ENCODE peak calls at places on chromosome 4, in six cellular contexts. U, S, L, A, V and B are unnamed samples.

GRCh38 chr4:6782147-6782845 is at the start of gene KIAA0232:
- DNase-seq in U (peak), S (peak), L (peak), A (peak), V (peak), B (peak)

GRCh38 chr4:112521123-112522116 is 5.4 kb upstream of the NEUROG2 start:
- DNase-seq in U (no peak), S (no peak), L (no peak), A (no peak), V (no peak), B (no peak)

GRCh38 chr4:153781280-153781679 is 7.6 kb downstream of the SFRP2 start:
- DNase-seq in U (no peak), S (no peak), L (no peak), A (no peak), V (no peak), B (no peak)

GRCh38 chr4:182231503-182231902 is 11.7 kb upstream of the TENM3 start:
- DNase-seq in U (no peak), S (no peak), L (no peak), A (no peak), V (no peak), B (no peak)

GRCh38 chr4:13535118-13535517 is 9.2 kb downstream of the NKX3-2 start:
- DNase-seq in U (no peak), S (peak), L (no peak), A (no peak), V (no peak), B (no peak)

GRCh38 chr4:72909461-72909860 is 160.1 kb downstream of the COX18 start:
- DNase-seq in U (no peak), S (no peak), L (no peak), A (peak), V (no peak), B (peak)

GRCh38 chr4:146458594-146458993 is 63.1 kb downstream of the SLC10A7 start:
- DNase-seq in U (no peak), S (no peak), L (no peak), A (no peak), V (no peak), B (no peak)

GRCh38 chr4:189087981-189088380 is 852.7 kb upstream of the FRG1 start:
- DNase-seq in U (no peak), S (no peak), L (no peak), A (no peak), V (no peak), B (no peak)

GRCh38 chr4:136643416-136643815 is 888.9 kb downstream of the PCDH18 start:
- DNase-seq in U (no peak), S (no peak), L (no peak), A (no peak), V (no peak), B (no peak)

GRCh38 chr4:38114435-38114834 is 154.2 kb downstream of the PTTG2 start:
- DNase-seq in U (no peak), S (no peak), L (no peak), A (no peak), V (no peak), B (no peak)

GRCh38 chr4:25676221-25676620 is 20.6 kb downstream of the SLC34A2 start:
- DNase-seq in U (no peak), S (no peak), L (no peak), A (no peak), V (no peak), B (no peak)

GRCh38 chr4:163949976-163950601 is 455.6 kb downstream of the TMA16 start:
- DNase-seq in U (no peak), S (peak), L (no peak), A (no peak), V (no peak), B (no peak)

GRCh38 chr4:5750052-5750950 is 39.3 kb downstream of the EVC start:
- DNase-seq in U (no peak), S (peak), L (no peak), A (no peak), V (peak), B (no peak)

GRCh38 chr4:37715889-37716402 is 29.8 kb upstream of the RELL1 start:
- DNase-seq in U (peak), S (no peak), L (no peak), A (no peak), V (no peak), B (no peak)

GRCh38 chr4:189261475-189261874 is 679.2 kb upstream of the FRG1 start:
- DNase-seq in U (no peak), S (no peak), L (no peak), A (no peak), V (no peak), B (no peak)

GRCh38 chr4:96035727-96036126 is 195.8 kb downstream of the PDHA2 start:
- DNase-seq in U (no peak), S (no peak), L (no peak), A (no peak), V (no peak), B (no peak)

GRCh38 chr4:30863031-30863430 is 142.9 kb downstream of the PCDH7 start:
- DNase-seq in U (no peak), S (no peak), L (no peak), A (no peak), V (no peak), B (no peak)

GRCh38 chr4:184386271-184386781 is 88.0 kb downstream of the IRF2 start:
- DNase-seq in U (no peak), S (no peak), L (no peak), A (peak), V (no peak), B (no peak)

GRCh38 chr4:98516042-98516440 is 142.4 kb downstream of the TSPAN5 start:
- DNase-seq in U (no peak), S (no peak), L (peak), A (no peak), V (no peak), B (no peak)

GRCh38 chr4:83197555-83198235 is 83.2 kb upstream of the PLAC8 start:
- DNase-seq in U (no peak), S (peak), L (no peak), A (no peak), V (no peak), B (no peak)

GRCh38 chr4:53459548-53459947 is 82.1 kb downstream of the FIP1L1 start:
- DNase-seq in U (no peak), S (no peak), L (no peak), A (no peak), V (no peak), B (no peak)

GRCh38 chr4:2799971-2800690 is 7.2 kb downstream of the SH3BP2 start:
- DNase-seq in U (no peak), S (peak), L (no peak), A (no peak), V (peak), B (no peak)

GRCh38 chr4:147830987-147831386 is 99.1 kb downstream of the ARHGAP10 start:
- DNase-seq in U (no peak), S (no peak), L (no peak), A (no peak), V (no peak), B (no peak)

GRCh38 chr4:124940387-124940786 is 227.9 kb upstream of the ANKRD50 start:
- DNase-seq in U (no peak), S (no peak), L (no peak), A (no peak), V (no peak), B (peak)

GRCh38 chr4:108601517-108601916 is 18.9 kb upstream of the RPL34 start:
- DNase-seq in U (no peak), S (no peak), L (no peak), A (no peak), V (no peak), B (no peak)

GRCh38 chr4:186942745-186943606 is 219.3 kb upstream of the FAT1 start:
- DNase-seq in U (no peak), S (peak), L (no peak), A (no peak), V (no peak), B (no peak)

GRCh38 chr4:185872747-185873380 is 60.9 kb upstream of the SORBS2 start:
- DNase-seq in U (no peak), S (no peak), L (no peak), A (no peak), V (no peak), B (no peak)

GRCh38 chr4:74805601-74806000 is 11.3 kb upstream of the BTC start:
- DNase-seq in U (no peak), S (no peak), L (peak), A (no peak), V (no peak), B (no peak)

GRCh38 chr4:5809216-5809776 is 83.6 kb downstream of the CRMP1 start:
- DNase-seq in U (no peak), S (peak), L (no peak), A (no peak), V (no peak), B (no peak)

GRCh38 chr4:8019396-8020365 is 80.0 kb upstream of the AFAP1 start:
- DNase-seq in U (no peak), S (no peak), L (no peak), A (peak), V (no peak), B (no peak)
- TF ChIP-seq EP300 in U (no peak), S (no peak), L (no peak), A (no peak), V (no peak), B (no peak)

DNA sequence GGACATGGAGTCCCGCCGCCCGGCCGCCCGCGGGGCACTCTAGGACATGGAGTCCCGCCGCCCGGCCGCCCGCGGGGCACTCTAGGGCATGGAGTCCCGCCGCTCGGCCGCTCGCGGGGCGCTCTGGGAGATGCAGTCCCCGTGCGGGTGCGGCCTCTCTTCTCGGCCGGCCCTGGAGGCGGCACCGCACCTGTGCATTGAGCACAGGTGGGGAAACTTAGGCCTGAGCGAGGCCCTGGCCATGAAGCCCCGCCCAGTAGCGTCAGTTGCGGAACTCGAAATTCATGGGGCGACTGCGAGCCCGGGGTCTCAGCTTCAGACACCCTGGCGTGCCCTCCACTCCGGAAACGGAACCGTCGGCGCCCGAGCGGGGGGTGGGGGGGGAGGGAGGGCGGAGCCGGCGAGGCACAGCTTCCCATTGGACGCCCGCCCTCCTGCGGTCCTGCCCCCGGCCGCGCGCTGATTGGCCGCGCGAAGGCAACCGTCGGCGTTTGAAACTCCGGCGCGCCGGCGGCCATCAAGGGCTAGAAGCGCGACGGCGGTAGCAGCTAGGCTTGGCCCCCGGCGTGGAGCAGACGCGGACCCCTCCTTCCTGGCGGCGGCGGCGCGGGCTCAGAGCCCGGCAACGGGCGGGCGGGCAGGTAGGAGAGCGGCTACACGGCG is at the start of the genes TACC3 and TMEM129:
- DNase-seq in U (peak), S (peak), L (peak), A (peak), V (peak), B (peak)
- TF ChIP-seq POLR2A in U (no peak), S (peak), L (peak), A (no peak), V (no peak), B (peak)

GRCh38 chr4:88443486-88443885 is 13.4 kb upstream of the HERC5 start:
- DNase-seq in U (no peak), S (no peak), L (no peak), A (no peak), V (no peak), B (no peak)

GRCh38 chr4:88440146-88440545 is 16.8 kb upstream of the HERC5 start:
- DNase-seq in U (no peak), S (no peak), L (no peak), A (no peak), V (no peak), B (no peak)

GRCh38 chr4:88442636-88443260 is 14.2 kb upstream of the HERC5 start:
- DNase-seq in U (no peak), S (no peak), L (no peak), A (no peak), V (no peak), B (no peak)

GRCh38 chr4:88441696-88442095 is 15.2 kb upstream of the HERC5 start:
- DNase-seq in U (no peak), S (no peak), L (no peak), A (no peak), V (no peak), B (no peak)

GRCh38 chr4:88439161-88439760 is 17.7 kb upstream of the HERC5 start:
- DNase-seq in U (no peak), S (no peak), L (no peak), A (no peak), V (no peak), B (no peak)
- TF ChIP-seq EP300 in U (no peak), S (no peak), L (no peak), A (no peak), V (no peak), B (no peak)

GRCh38 chr4:22884157-22884556 is 191.4 kb downstream of the GBA3 start:
- DNase-seq in U (no peak), S (no peak), L (no peak), A (no peak), V (no peak), B (no peak)
- TF ChIP-seq POLR2A in U (no peak), S (no peak), L (no peak), A (no peak), V (no peak), B (no peak)

DNA sequence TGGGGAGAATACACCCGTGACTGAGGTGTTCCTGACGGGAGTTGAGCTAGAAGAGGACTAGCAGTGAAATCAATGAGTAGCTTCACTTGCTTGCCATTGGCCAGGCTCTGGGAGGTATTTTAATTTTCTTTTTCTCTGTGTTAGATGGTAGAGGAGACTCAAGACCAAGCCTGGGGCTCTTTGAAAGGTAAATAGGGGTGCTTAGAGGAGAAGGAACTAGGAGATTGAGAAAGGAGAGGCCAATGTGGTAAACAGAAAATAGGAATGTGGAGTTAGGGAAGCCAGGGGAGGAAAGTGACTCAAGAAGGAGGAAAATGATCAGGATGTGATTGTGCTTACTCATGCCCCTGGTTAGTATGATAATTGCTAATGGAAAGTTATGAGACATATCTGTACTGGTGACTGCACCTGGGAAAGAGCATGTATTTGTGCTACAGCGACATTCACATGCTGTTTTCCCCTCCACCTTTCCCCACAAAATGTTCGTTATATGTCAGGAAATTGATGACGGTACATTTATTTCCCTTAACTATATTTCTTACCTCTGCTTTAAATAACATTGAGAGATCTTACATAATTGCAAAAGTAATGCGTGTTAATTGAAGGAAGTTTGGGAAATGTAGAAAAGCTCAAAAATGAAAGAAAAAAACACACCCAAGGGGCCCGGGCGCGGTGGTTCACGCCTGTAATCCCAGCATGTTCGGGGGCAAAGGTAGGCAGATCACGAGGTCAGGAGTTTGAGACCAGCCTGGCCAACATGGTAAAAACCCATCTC is 16.9 kb upstream of the LRBA start:
- DNase-seq in U (peak), S (no peak), L (no peak), A (no peak), V (no peak), B (no peak)
- TF ChIP-seq EP300 in U (peak), S (no peak), L (no peak), A (no peak), V (no peak), B (no peak)

GRCh38 chr4:42136371-42136770 is 16.1 kb downstream of the BEND4 start:
- DNase-seq in U (no peak), S (no peak), L (no peak), A (no peak), V (no peak), B (no peak)

GRCh38 chr4:42133006-42133405 is 19.4 kb downstream of the BEND4 start:
- DNase-seq in U (no peak), S (no peak), L (no peak), A (no peak), V (no peak), B (no peak)

GRCh38 chr4:42132099-42132498 is 20.4 kb downstream of the BEND4 start:
- DNase-seq in U (no peak), S (no peak), L (no peak), A (no peak), V (no peak), B (no peak)
- TF ChIP-seq POLR2A in U (no peak), S (no peak), L (no peak), A (no peak), V (no peak), B (no peak)

GRCh38 chr4:62133498-62133897 is 933.4 kb downstream of the ADGRL3 start:
- DNase-seq in U (no peak), S (no peak), L (no peak), A (no peak), V (no peak), B (no peak)
- TF ChIP-seq EP300 in U (no peak), S (no peak), L (no peak), A (no peak), V (no peak), B (no peak)

GRCh38 chr4:140150886-140151699 is 2.9 kb downstream of the MAML3 start:
- DNase-seq in U (no peak), S (peak), L (peak), A (peak), V (peak), B (peak)
- TF ChIP-seq POLR2A in U (no peak), S (peak), L (peak), A (no peak), V (no peak), B (peak)